ENCODE peak calls at places on chromosomes 7 and 10, in nine cellular contexts. H is HFFc6, F is psoas muscle, Z is left lung, P is foreskin keratinocyte, J is coronary artery, E is tibial artery, X is heart right ventricle, M is body of pancreas. U is an unnamed sample.

GRCh38 chr7:108637049-108637621 is 67.5 kb downstream of the DNAJB9 start:
- DNase-seq in H (no peak), F (no peak), Z (peak), P (no peak), J (no peak), E (no peak), X (no peak), M (peak), U (no peak)

GRCh38 chr7:117113871-117114270 is 160.6 kb downstream of the ST7 start:
- DNase-seq in H (no peak), F (no peak), Z (no peak), P (no peak), J (no peak), E (no peak), X (no peak), M (no peak), U (no peak)

GRCh38 chr7:32500922-32501341 is 5.6 kb downstream of the AVL9 start:
- DNase-seq in H (peak), F (no peak), Z (no peak), P (no peak), J (no peak), E (no peak), X (no peak), M (no peak), U (no peak)

GRCh38 chr7:102279537-102280400 is 6.9 kb upstream of the SH2B2 start:
- DNase-seq in H (peak), F (no peak), Z (peak), P (no peak), J (no peak), E (no peak), X (peak), M (peak), U (peak)

GRCh38 chr7:909358-910329 is 33.3 kb downstream of the GET4 start:
- DNase-seq in H (peak), F (peak), Z (peak), P (no peak), J (no peak), E (peak), X (peak), M (peak), U (peak)

GRCh38 chr7:22052221-22052639 is 106.5 kb upstream of the CDCA7L start:
- DNase-seq in H (no peak), F (no peak), Z (no peak), P (peak), J (no peak), E (no peak), X (no peak), M (no peak), U (no peak)

GRCh38 chr10:35940067-35940989 is 298.2 kb upstream of the FZD8 start:
- DNase-seq in H (no peak), F (no peak), Z (no peak), P (no peak), J (no peak), E (no peak), X (no peak), M (no peak), U (no peak)

GRCh38 chr7:88399036-88399435 is 92.3 kb upstream of the STEAP4 start:
- DNase-seq in H (no peak), F (no peak), Z (no peak), P (no peak), J (no peak), E (no peak), X (no peak), M (no peak), U (no peak)

GRCh38 chr7:151225948-151226510 is 976 bp downstream of the ABCF2 start:
- DNase-seq in H (no peak), F (no peak), Z (no peak), P (no peak), J (no peak), E (peak), X (no peak), M (no peak), U (no peak)

GRCh38 chr7:126394406-126394805 is 858.3 kb downstream of the GRM8 start:
- DNase-seq in H (no peak), F (no peak), Z (peak), P (peak), J (no peak), E (no peak), X (no peak), M (no peak), U (no peak)

GRCh38 chr7:18087031-18087686 is 59.5 kb upstream of the PRPS1L1 start:
- DNase-seq in H (no peak), F (no peak), Z (peak), P (no peak), J (no peak), E (no peak), X (no peak), M (peak), U (no peak)

GRCh38 chr7:16801111-16801542 is 3.7 kb downstream of the AGR2 start:
- DNase-seq in H (peak), F (no peak), Z (no peak), P (peak), J (no peak), E (no peak), X (no peak), M (no peak), U (peak)

GRCh38 chr7:110522061-110522750 is 568.7 kb upstream of the LRRN3 start:
- DNase-seq in H (no peak), F (no peak), Z (no peak), P (no peak), J (no peak), E (no peak), X (no peak), M (no peak), U (no peak)

GRCh38 chr7:112150823-112151641 is 55.2 kb downstream of the DOCK4 start:
- DNase-seq in H (no peak), F (no peak), Z (no peak), P (no peak), J (no peak), E (no peak), X (no peak), M (no peak), U (no peak)

GRCh38 chr7:140899883-140900282 is 24.8 kb downstream of the BRAF start:
- DNase-seq in H (no peak), F (no peak), Z (no peak), P (no peak), J (no peak), E (no peak), X (no peak), M (no peak), U (no peak)

GRCh38 chr7:28296571-28297483 is 115.5 kb upstream of the CREB5 start:
- DNase-seq in H (no peak), F (peak), Z (no peak), P (no peak), J (no peak), E (no peak), X (no peak), M (peak), U (no peak)

GRCh38 chr10:103835121-103836045 is 20.0 kb downstream of the SH3PXD2A start:
- DNase-seq in H (no peak), F (peak), Z (no peak), P (no peak), J (peak), E (peak), X (peak), M (peak), U (no peak)

GRCh38 chr7:34296663-34297062 is 361.4 kb upstream of the NPSR1 start:
- DNase-seq in H (peak), F (no peak), Z (no peak), P (no peak), J (no peak), E (no peak), X (no peak), M (no peak), U (no peak)

GRCh38 chr7:92569137-92569536 is 21.1 kb downstream of the FAM133B start:
- DNase-seq in H (no peak), F (no peak), Z (no peak), P (no peak), J (no peak), E (no peak), X (no peak), M (no peak), U (no peak)

GRCh38 chr7:85125679-85126078 is 61.2 kb downstream of the SEMA3D start:
- DNase-seq in H (peak), F (no peak), Z (no peak), P (no peak), J (no peak), E (no peak), X (no peak), M (no peak), U (no peak)

GRCh38 chr10:102451105-102451969 is at the start of gene C10orf95:
- DNase-seq in H (no peak), F (no peak), Z (peak), P (peak), J (no peak), E (no peak), X (no peak), M (peak), U (peak)

GRCh38 chr7:134255814-134256213 is 60.9 kb downstream of the SLC35B4 start:
- DNase-seq in H (no peak), F (no peak), Z (no peak), P (no peak), J (no peak), E (no peak), X (no peak), M (no peak), U (no peak)

DNA sequence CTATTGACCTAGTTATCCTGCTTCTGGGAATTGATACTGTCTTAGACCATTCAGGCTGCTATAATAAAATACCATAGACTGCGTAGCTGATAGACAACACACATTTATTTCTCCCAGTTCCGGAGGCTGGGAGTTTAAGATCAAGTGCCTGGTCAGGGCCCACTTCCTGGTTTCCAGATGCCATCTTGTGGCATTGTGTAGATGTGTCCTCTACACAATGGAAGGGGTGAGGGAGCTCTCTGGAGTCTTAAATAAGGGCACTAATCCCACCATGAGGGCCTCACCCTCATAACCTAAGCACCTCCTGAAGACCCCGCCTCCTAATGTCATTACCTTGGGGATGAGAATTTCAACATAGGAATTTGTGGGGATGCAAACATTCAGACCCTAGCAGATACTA is 62.4 kb downstream of the SLC35B4 start:
- DNase-seq in H (no peak), F (no peak), Z (no peak), P (no peak), J (no peak), E (no peak), X (no peak), M (no peak), U (no peak)
- TF ChIP-seq CTCF in H (peak), F (no peak), Z (no peak), P (peak), J (no peak), E (no peak), X (no peak), M (no peak), U (no peak)

GRCh38 chr10:77377678-77378352 is 259.8 kb downstream of the KCNMA1 start:
- DNase-seq in H (no peak), F (no peak), Z (no peak), P (no peak), J (no peak), E (no peak), X (no peak), M (peak), U (peak)
- TF ChIP-seq CTCF in H (no peak), F (no peak), Z (no peak), P (peak), J (no peak), E (no peak), X (no peak), M (peak), U (no peak)

GRCh38 chr7:100674441-100675407 is 1.2 kb downstream of the GNB2 start:
- DNase-seq in H (no peak), F (no peak), Z (peak), P (no peak), J (no peak), E (peak), X (peak), M (no peak), U (no peak)

GRCh38 chr7:100670074-100670473 is 3.5 kb upstream of the GNB2 start:
- DNase-seq in H (no peak), F (no peak), Z (no peak), P (no peak), J (no peak), E (no peak), X (no peak), M (no peak), U (no peak)

GRCh38 chr7:100673302-100673941 is at the start of gene GNB2:
- DNase-seq in H (peak), F (peak), Z (peak), P (peak), J (peak), E (peak), X (peak), M (peak), U (peak)

GRCh38 chr7:100673942-100674431 is 447 bp downstream of the GNB2 start:
- DNase-seq in H (no peak), F (peak), Z (peak), P (no peak), J (no peak), E (peak), X (peak), M (no peak), U (no peak)

DNA sequence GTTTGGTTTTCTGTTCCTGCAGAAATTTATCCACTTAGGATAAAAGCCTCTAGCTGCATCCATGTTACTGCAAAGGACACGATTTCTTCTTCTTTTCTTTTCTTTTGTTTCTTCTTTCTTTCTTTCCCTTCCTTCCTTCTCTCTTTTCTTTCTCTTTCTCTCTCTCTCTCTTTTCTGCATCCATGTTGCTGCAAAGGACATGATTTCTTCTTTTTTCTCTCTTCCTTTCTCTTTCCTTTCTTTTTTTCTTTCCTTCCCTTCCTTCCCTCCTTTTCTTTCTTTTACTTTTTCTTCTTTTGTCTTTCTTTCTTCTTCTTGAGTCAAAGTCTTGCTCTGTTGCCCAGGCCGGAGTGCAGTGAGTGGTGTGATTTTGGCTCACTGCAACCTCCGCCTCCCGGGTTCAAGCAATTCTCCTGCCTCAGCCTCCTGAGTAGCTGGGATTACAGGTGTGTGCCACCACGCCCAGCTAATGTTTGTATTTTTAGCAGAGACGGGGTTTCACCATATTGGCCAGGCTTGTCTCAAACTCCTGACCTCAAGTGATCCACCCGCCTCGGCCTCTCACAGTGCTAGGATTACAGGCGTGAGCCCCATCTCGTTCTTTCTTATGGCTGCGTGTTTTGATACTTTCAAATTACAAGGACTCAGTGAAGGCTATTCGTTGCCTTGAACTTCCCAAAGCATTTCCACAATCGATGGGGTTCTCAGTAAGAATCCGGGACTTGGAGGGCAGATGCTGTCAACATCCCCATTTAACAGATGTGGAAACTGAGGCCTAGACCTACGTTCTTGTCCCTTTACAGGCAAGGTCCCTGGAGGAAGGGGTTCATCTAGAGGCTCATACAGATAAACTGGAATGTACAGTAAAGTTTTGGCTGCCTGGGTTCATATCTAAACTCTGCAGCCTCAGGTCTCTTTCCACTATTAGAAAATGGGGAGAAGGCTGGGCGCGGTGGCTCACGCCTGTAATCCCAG is 1.9 kb upstream of the GNB2 start:
- DNase-seq in H (no peak), F (no peak), Z (no peak), P (no peak), J (no peak), E (no peak), X (no peak), M (no peak), U (no peak)
- TF ChIP-seq CTCF in H (no peak), F (no peak), Z (no peak), P (no peak), J (no peak), E (no peak), X (no peak), M (no peak), U (no peak)

GRCh38 chr10:85510682-85511081 is 855.9 kb downstream of the GRID1 start:
- DNase-seq in H (no peak), F (no peak), Z (no peak), P (no peak), J (no peak), E (no peak), X (no peak), M (no peak), U (no peak)
- TF ChIP-seq CTCF in H (no peak), F (no peak), Z (no peak), P (no peak), J (no peak), E (no peak), X (peak), M (no peak), U (no peak)

GRCh38 chr10:26064106-26064505 is 130.1 kb downstream of the MYO3A start:
- DNase-seq in H (no peak), F (no peak), Z (no peak), P (no peak), J (no peak), E (no peak), X (no peak), M (no peak), U (no peak)
- TF ChIP-seq CTCF in H (no peak), F (no peak), Z (no peak), P (no peak), J (no peak), E (no peak), X (no peak), M (no peak), U (no peak)

DNA sequence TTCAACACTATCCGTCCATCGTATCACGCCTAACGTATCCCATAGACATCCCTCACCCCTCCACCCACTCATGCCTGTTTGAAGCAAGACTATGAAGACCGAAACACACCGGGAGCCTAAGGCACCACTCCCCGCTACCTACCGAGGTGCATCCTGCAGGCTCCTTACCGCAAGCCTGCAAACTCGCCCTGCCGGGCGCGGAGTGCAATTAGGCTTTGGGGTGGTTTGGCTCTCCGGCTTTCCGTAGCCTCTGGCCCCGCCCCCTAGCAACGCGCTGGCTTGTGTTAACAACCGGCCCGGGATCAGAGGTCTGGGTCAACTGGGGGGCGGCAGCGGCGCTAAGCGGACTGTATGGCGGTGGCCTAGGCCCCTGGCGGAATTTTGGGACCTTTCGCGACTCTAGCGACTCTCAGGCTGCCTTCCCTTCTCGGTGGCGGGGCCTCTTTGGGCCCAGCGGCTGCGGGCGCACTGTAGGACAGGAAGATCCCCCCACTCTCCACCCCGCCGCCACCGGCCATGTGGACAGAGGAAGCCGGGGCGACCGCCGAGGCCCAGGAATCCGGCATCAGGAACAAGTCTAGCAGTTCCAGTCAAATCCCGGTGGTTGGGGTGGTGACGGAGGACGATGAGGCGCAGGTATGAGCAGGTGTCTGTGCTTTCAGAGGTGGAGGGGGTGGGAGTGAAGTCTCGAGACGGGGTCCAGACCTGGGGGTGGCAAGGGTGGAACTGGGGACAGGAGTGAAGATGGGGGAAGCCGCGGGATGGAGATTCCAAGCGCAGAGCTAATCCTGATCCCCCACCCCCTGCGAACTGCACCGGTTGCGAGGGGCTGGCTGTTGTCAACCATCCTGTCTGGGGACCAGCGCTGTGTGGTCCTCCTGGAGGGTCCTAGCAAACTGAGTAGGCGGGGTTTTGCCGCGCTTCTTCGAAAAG is at the start of gene CFAP69:
- DNase-seq in H (peak), F (peak), Z (peak), P (peak), J (peak), E (peak), X (peak), M (peak), U (peak)
- TF ChIP-seq CTCF in H (peak), F (peak), Z (no peak), P (peak), J (no peak), E (peak), X (no peak), M (peak), U (no peak)

GRCh38 chr7:42831953-42832522 is 79.8 kb downstream of the C7orf25 start:
- DNase-seq in H (no peak), F (no peak), Z (no peak), P (peak), J (no peak), E (no peak), X (no peak), M (no peak), U (no peak)

GRCh38 chr7:42833411-42833810 is 78.5 kb downstream of the C7orf25 start:
- DNase-seq in H (no peak), F (no peak), Z (no peak), P (no peak), J (no peak), E (no peak), X (no peak), M (no peak), U (no peak)

GRCh38 chr7:42832672-42833071 is 79.2 kb downstream of the C7orf25 start:
- DNase-seq in H (no peak), F (no peak), Z (no peak), P (peak), J (no peak), E (no peak), X (no peak), M (no peak), U (no peak)

GRCh38 chr7:42831051-42831952 is 80.6 kb downstream of the C7orf25 start:
- DNase-seq in H (no peak), F (peak), Z (no peak), P (no peak), J (no peak), E (no peak), X (peak), M (peak), U (peak)
- TF ChIP-seq CTCF in H (peak), F (peak), Z (peak), P (peak), J (peak), E (peak), X (peak), M (peak), U (peak)

GRCh38 chr7:158351481-158351880 is 236.1 kb downstream of the PTPRN2 start:
- DNase-seq in H (no peak), F (no peak), Z (no peak), P (no peak), J (no peak), E (peak), X (peak), M (no peak), U (no peak)

GRCh38 chr7:158354861-158355260 is 232.8 kb downstream of the PTPRN2 start:
- DNase-seq in H (no peak), F (no peak), Z (no peak), P (no peak), J (no peak), E (peak), X (no peak), M (no peak), U (no peak)

GRCh38 chr7:158355456-158356065 is 232.1 kb downstream of the PTPRN2 start:
- DNase-seq in H (no peak), F (no peak), Z (peak), P (no peak), J (peak), E (peak), X (no peak), M (no peak), U (no peak)

GRCh38 chr7:158356454-158356853 is 231.2 kb downstream of the PTPRN2 start:
- DNase-seq in H (no peak), F (no peak), Z (peak), P (no peak), J (no peak), E (no peak), X (no peak), M (no peak), U (no peak)

GRCh38 chr7:158353606-158354570 is 233.7 kb downstream of the PTPRN2 start:
- DNase-seq in H (peak), F (no peak), Z (peak), P (no peak), J (peak), E (peak), X (no peak), M (no peak), U (peak)
- TF ChIP-seq CTCF in H (peak), F (peak), Z (peak), P (peak), J (no peak), E (no peak), X (peak), M (peak), U (peak)

U was measured in RWPE1.